ENCODE peak calls at places on chromosomes 5 and 9, in nine cellular contexts. Z is NCI-H1105, V is iPS DF 19.7, K is SK-MEL-5, E is Daoy, H is DMS153, O is fibroblast of pulmonary artery, D is amygdala, W is NCI-H345. I is an unnamed sample.
A peak's percentile ranks its signal among the peaks of the same experiment; 100 is the strongest.

GRCh38 chr5:36889264-36889663 is 12.7 kb downstream of the NIPBL start:
- DNase-seq in Z (no peak), V (no peak), K (no peak), E (no peak), H (no peak), O (no peak), D (no peak), W (no peak), I (no peak)

GRCh38 chr5:58773744-58774441 is 191.0 kb downstream of the RAB3C start:
- DNase-seq in Z (peak; percentile 76), V (no peak), K (no peak), E (no peak), H (peak; percentile 31), O (no peak), D (no peak), W (peak; percentile 72), I (peak; percentile 54)

GRCh38 chr5:159878988-159879471 is 37.3 kb upstream of the ADRA1B start:
- DNase-seq in Z (no peak), V (peak; percentile 45), K (peak; percentile 14), E (peak; percentile 83), H (no peak), O (peak; percentile 89), D (no peak), W (no peak), I (peak; percentile 81)

GRCh38 chr5:9405196-9405754 is 140.6 kb downstream of the SEMA5A start:
- DNase-seq in Z (no peak), V (no peak), K (no peak), E (no peak), H (no peak), O (no peak), D (no peak), W (no peak), I (no peak)

GRCh38 chr5:175542232-175542965 is 64.0 kb downstream of the SFXN1 start:
- DNase-seq in Z (no peak), V (no peak), K (no peak), E (peak; percentile 47), H (no peak), O (no peak), D (no peak), W (peak; percentile 50), I (no peak)

GRCh38 chr5:33494476-33494875 is 53.7 kb downstream of the TARS1 start:
- DNase-seq in Z (no peak), V (no peak), K (no peak), E (no peak), H (no peak), O (peak; percentile 19), D (no peak), W (no peak), I (no peak)

GRCh38 chr5:1479581-1480188 is 34.4 kb upstream of the SLC6A3 start:
- DNase-seq in Z (no peak), V (no peak), K (peak; percentile 51), E (peak; percentile 18), H (no peak), O (peak; percentile 70), D (no peak), W (peak; percentile 9), I (peak; percentile 62)

GRCh38 chr5:56269216-56269927 is 36.2 kb upstream of the ANKRD55 start:
- DNase-seq in Z (no peak), V (no peak), K (peak; percentile 76), E (peak; percentile 37), H (no peak), O (peak; percentile 85), D (no peak), W (no peak), I (no peak)

GRCh38 chr9:114900937-114901802 is 29.2 kb downstream of the TNFSF8 start:
- DNase-seq in Z (no peak), V (no peak), K (no peak), E (peak; percentile 49), H (no peak), O (peak; percentile 53), D (no peak), W (no peak), I (no peak)